ENCODE peak calls at places on chromosomes 5 and 9, in five cellular contexts. Y is IMR-90, Q is endothelial cell of umbilical vein, N is PC-3, K is lung. Z is an unnamed sample. For H3K4me1, the result is how much of the 10 kb centered on the place peaks cover.

GRCh38 chr9:33167949-33168535 is 906 bp upstream of the B4GALT1 start:
- DNase-seq in Y (no peak), N (no peak), K (no peak), Q (no peak), Z (no peak)

GRCh38 chr5:109304323-109304722 is 105.5 kb downstream of the PJA2 start:
- DNase-seq in Y (no peak), Q (no peak), K (no peak), N (no peak), Z (no peak)

GRCh38 chr5:121634946-121635345 is 216.7 kb upstream of the FTMT start:
- DNase-seq in K (no peak), N (no peak), Y (no peak), Q (no peak), Z (no peak)

GRCh38 chr9:112866662-112867274 is 23.9 kb downstream of the SLC46A2 start:
- DNase-seq in Q (no peak), Y (peak), N (peak), K (peak), Z (peak)

GRCh38 chr9:107213561-107214028 is 69.5 kb upstream of the RAD23B start:
- DNase-seq in Q (peak), Y (peak), N (peak), K (peak), Z (peak)

GRCh38 chr9:17005085-17005484 is 129.8 kb upstream of the CNTLN start:
- DNase-seq in Q (peak), Y (peak), N (peak), K (no peak), Z (peak)

GRCh38 chr5:175729829-175730277 is 72.0 kb downstream of the HRH2 start:
- DNase-seq in N (peak), Q (peak), K (peak), Y (peak), Z (peak)

GRCh38 chr9:89106224-89106851 is 72.3 kb downstream of the SHC3 start:
- DNase-seq in K (no peak), Y (no peak), Q (no peak), N (no peak), Z (no peak)

GRCh38 chr5:162209005-162209605 is 141.5 kb downstream of the GABRG2 start:
- DNase-seq in Y (no peak), N (peak), K (no peak), Q (no peak), Z (no peak)

GRCh38 chr5:74624501-74624900 is 16.0 kb downstream of the ENC1 start:
- DNase-seq in Q (no peak), Y (no peak), N (peak), K (peak), Z (peak)
- H3K4me1 ChIP-seq in Q (under half), Y (under half), N (under half), K (under half), Z (under half)

GRCh38 chr5:61468483-61468865 is 136.4 kb downstream of the ZSWIM6 start:
- DNase-seq in N (no peak), K (no peak), Y (no peak), Q (no peak), Z (no peak)
- TF ChIP-seq CTCF in N (no peak), K (no peak), Y (no peak), Q (no peak), Z (peak)

DNA sequence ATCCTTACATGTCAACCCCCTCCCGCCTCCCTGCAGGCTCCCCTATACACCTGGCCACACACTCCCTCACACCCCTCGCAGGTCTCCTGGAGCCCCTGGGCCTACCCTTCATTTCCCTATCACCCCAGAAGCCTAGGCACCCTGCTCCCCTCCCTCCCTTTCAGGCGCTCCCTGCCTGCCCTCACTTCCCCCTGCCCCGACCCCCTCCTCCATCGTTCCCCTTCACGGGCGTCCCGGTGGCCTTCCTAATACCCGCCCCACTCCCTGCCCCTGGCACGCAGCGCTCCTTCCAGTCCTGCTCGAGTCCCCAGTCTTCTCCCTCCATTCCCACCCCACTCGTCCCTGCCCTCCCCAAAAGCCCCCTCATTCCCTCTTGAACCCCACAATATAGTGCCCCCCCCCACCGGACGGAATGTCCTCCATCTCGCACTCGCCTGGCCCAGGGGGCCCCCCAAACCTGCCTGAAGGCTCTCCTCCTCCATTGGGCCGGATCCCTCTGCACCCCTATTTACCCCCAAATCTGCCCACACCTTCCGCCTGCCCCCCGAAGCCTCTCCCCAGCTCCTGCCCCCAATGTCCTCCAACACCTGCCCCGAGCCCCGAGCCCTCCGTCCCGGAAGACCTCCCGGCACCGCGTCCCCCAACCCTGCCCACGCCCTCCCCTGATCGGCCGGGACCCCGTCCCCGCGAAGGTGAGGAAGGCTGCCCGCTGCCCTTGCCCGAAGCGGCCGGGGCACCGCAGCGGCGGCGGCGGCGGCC is 726 bp downstream of the STRBP start:
- DNase-seq in K (peak), Q (no peak), N (no peak), Y (no peak), Z (no peak)
- H3K4me1 ChIP-seq in K (under half), Q (under half), N (under half), Y (under half), Z (under half)

GRCh38 chr9:70315389-70315788 is 56.6 kb downstream of the SMC5 start:
- DNase-seq in Q (no peak), N (peak), Y (peak), K (no peak), Z (peak)

GRCh38 chr9:70322096-70322495 is 63.3 kb downstream of the SMC5 start:
- DNase-seq in K (no peak), N (no peak), Q (no peak), Y (no peak), Z (no peak)

DNA sequence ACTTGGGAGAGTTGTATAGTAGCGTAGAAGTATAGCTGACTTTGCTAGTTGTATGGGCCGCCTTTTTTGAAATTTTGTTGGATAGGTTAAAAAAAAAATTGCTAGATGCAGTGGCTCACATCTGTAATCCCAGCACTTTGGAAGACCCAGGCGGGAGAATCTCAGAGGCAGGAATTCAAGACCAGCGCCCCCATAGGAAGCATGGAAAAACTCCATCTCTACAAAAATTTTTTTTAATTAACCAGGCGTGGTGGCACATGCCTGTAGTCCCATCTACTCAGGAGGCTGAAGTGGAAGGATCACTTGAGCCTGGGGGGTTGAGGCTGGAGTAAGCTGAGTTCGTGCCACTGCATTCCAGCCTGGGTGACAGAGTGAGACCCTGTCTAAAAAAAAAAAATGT is 59.2 kb downstream of the SMC5 start:
- DNase-seq in N (no peak), K (no peak), Q (no peak), Y (no peak), Z (no peak)
- TF ChIP-seq CTCF in N (no peak), K (no peak), Q (no peak), Y (no peak), Z (peak)